ENCODE peak calls at places on chromosomes 2 and 18, in nine cellular contexts. P, W, C, O, X, S, F, U and Z are unnamed samples.

GRCh38 chr18:35566019-35566418 is 15.5 kb upstream of the GALNT1 start:
- DNase-seq in P (no peak), W (no peak), C (no peak), O (no peak), X (no peak), S (no peak), F (no peak), U (no peak), Z (no peak)

GRCh38 chr2:134389331-134389835 is 135.5 kb downstream of the MGAT5 start:
- DNase-seq in P (no peak), W (no peak), C (no peak), O (no peak), X (no peak), S (no peak), F (no peak), U (no peak), Z (no peak)

GRCh38 chr2:8515864-8516533 is 165.9 kb upstream of the ID2 start:
- DNase-seq in P (no peak), W (no peak), C (no peak), O (no peak), X (no peak), S (no peak), F (no peak), U (peak; percentile 41), Z (no peak)

GRCh38 chr2:27092696-27093429 is 6.3 kb downstream of the KHK start:
- DNase-seq in P (no peak), W (no peak), C (no peak), O (peak; percentile 53), X (no peak), S (no peak), F (no peak), U (no peak), Z (no peak)

GRCh38 chr2:64455031-64455332 is 1.0 kb downstream of the LGALSL start:
- DNase-seq in P (no peak), W (no peak), C (no peak), O (no peak), X (no peak), S (no peak), F (no peak), U (no peak), Z (no peak)

GRCh38 chr2:200777275-200777674 is 34.4 kb upstream of the BZW1 start:
- DNase-seq in P (no peak), W (no peak), C (no peak), O (no peak), X (no peak), S (no peak), F (no peak), U (no peak), Z (no peak)

GRCh38 chr2:28635251-28635650 is 116.4 kb upstream of the PPP1CB start:
- DNase-seq in P (no peak), W (no peak), C (no peak), O (no peak), X (peak; percentile 48), S (no peak), F (peak; percentile 42), U (no peak), Z (no peak)

GRCh38 chr2:8414946-8415869 is 266.6 kb upstream of the ID2 start:
- DNase-seq in P (no peak), W (no peak), C (no peak), O (no peak), X (no peak), S (no peak), F (no peak), U (no peak), Z (no peak)

GRCh38 chr2:120738786-120739771 is 3.4 kb downstream of the GLI2 start:
- DNase-seq in P (no peak), W (no peak), C (peak; percentile 34), O (peak; percentile 77), X (no peak), S (peak; percentile 66), F (no peak), U (no peak), Z (no peak)

GRCh38 chr18:44062345-44062744 is 618.3 kb upstream of the SETBP1 start:
- DNase-seq in P (no peak), W (no peak), C (no peak), O (no peak), X (no peak), S (no peak), F (no peak), U (no peak), Z (no peak)

GRCh38 chr2:128736689-128737545 is 418.2 kb upstream of the HS6ST1 start:
- DNase-seq in P (peak; percentile 73), W (peak; percentile 32), C (peak; percentile 58), O (peak; percentile 77), X (peak; percentile 73), S (peak; percentile 92), F (peak; percentile 30), U (peak; percentile 69), Z (peak; percentile 51)

GRCh38 chr2:111659361-111660281 is 224.4 kb downstream of the ANAPC1 start:
- DNase-seq in P (no peak), W (no peak), C (no peak), O (peak; percentile 66), X (peak; percentile 94), S (no peak), F (peak; percentile 93), U (peak; percentile 65), Z (peak; percentile 92)

GRCh38 chr2:176206677-176207076 is 18.2 kb downstream of the HOXD1 start:
- DNase-seq in P (no peak), W (no peak), C (no peak), O (no peak), X (no peak), S (no peak), F (peak; percentile 23), U (no peak), Z (peak; percentile 82)

GRCh38 chr2:176419591-176420071 is 150.4 kb downstream of the MTX2 start:
- DNase-seq in P (no peak), W (peak; percentile 57), C (no peak), O (no peak), X (peak; percentile 82), S (no peak), F (peak; percentile 89), U (no peak), Z (peak; percentile 82)

GRCh38 chr2:171225302-171225980 is 64.7 kb upstream of the TLK1 start:
- DNase-seq in P (no peak), W (peak; percentile 79), C (no peak), O (no peak), X (peak; percentile 92), S (no peak), F (peak; percentile 94), U (no peak), Z (peak; percentile 82)

GRCh38 chr2:149428783-149429182 is 98.4 kb downstream of the LYPD6 start:
- DNase-seq in P (no peak), W (no peak), C (no peak), O (no peak), X (no peak), S (no peak), F (no peak), U (no peak), Z (no peak)

GRCh38 chr2:31192396-31193065 is 24.8 kb downstream of the CAPN14 start:
- DNase-seq in P (no peak), W (no peak), C (no peak), O (no peak), X (no peak), S (no peak), F (no peak), U (no peak), Z (no peak)

DNA sequence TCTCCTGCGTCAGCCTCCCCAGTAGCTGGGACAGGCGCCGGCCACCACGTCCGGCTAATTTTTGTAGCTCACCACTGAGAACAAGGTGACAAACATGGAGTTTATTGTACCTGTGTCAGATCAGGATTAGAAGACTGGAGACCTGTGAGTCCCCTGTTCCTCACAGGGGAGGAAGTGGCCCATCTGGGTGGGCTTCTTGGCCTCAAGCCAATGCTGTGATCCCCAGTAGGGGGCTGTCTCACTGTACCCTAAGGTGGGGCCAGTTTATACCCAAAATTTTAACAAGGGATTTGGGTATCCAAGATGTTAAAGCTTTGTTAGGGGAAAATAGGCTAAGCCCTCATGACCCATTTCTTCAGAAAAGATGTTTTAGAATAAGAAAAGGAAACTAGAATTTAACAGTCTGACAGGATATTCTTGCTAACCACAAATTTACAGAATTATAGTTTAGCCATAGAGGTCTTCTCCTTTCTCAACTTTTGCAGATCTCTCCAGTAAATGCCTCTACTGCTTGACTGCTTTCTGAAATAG is 16.3 kb downstream of the PCBP1 start:
- DNase-seq in P (no peak), W (no peak), C (peak; percentile 70), O (no peak), X (no peak), S (no peak), F (no peak), U (no peak), Z (no peak)
- H3K4me3 ChIP-seq in P (no peak overlapping the region), W (no peak overlapping the region), C (peak overlapping the region; percentile 44), O (no peak overlapping the region), X (no peak overlapping the region), S (no peak overlapping the region), F (no peak overlapping the region), U (no peak overlapping the region), Z (no peak overlapping the region)

GRCh38 chr2:55419514-55420243 is at the start of gene CCDC88A:
- DNase-seq in P (peak; percentile 95), W (peak; percentile 96), C (peak; percentile 91), O (peak; percentile 92), X (peak; percentile 98), S (peak; percentile 96), F (peak; percentile 98), U (peak; percentile 93), Z (peak; percentile 99)
- TF ChIP-seq CTCF in P (peak; percentile 20), W (peak; percentile 41), C (no peak), O (no peak), X (peak; percentile 25), S (peak; percentile 23), F (no peak), U (no peak), Z (peak; percentile 28)

GRCh38 chr2:127530245-127531132 is 4.2 kb upstream of the IWS1 start:
- DNase-seq in P (no peak), W (no peak), C (no peak), O (no peak), X (no peak), S (no peak), F (no peak), U (no peak), Z (no peak)
- H3K4me3 ChIP-seq in P (no peak overlapping the region), W (no peak overlapping the region), C (no peak overlapping the region), O (no peak overlapping the region), X (no peak overlapping the region), S (no peak overlapping the region), F (no peak overlapping the region), U (no peak overlapping the region), Z (no peak overlapping the region)

GRCh38 chr2:186459009-186459408 is 27.1 kb upstream of the ZC3H15 start:
- DNase-seq in P (no peak), W (no peak), C (no peak), O (no peak), X (peak; percentile 59), S (no peak), F (peak; percentile 7), U (no peak), Z (peak; percentile 23)
- TF ChIP-seq CTCF in P (peak; percentile 29), W (peak; percentile 32), C (no peak), O (peak; percentile 13), X (peak; percentile 31), S (no peak), F (peak; percentile 41), U (peak; percentile 25), Z (peak; percentile 48)

GRCh38 chr2:218001629-218002028 is 1.2 kb downstream of the TNS1 start:
- DNase-seq in P (no peak), W (no peak), C (no peak), O (no peak), X (no peak), S (no peak), F (no peak), U (no peak), Z (peak; percentile 50)
- H3K4me3 ChIP-seq in P (no peak overlapping the region), W (peak overlapping the region; percentile 77), C (no peak overlapping the region), O (peak overlapping the region; percentile 3), X (peak overlapping the region; percentile 59), S (no peak overlapping the region), F (peak overlapping the region; percentile 45), U (no peak overlapping the region), Z (peak overlapping the region; percentile 83)

GRCh38 chr2:75637568-75637967 is 9.0 kb upstream of the MRPL19 start:
- DNase-seq in P (no peak), W (no peak), C (no peak), O (no peak), X (no peak), S (no peak), F (no peak), U (no peak), Z (no peak)
- TF ChIP-seq CTCF in P (no peak), W (no peak), C (no peak), O (no peak), X (peak; percentile 1), S (no peak), F (no peak), U (no peak), Z (no peak)